ENCODE peak calls at places on chromosomes 6 and 20, in seven cellular contexts. J is CD8-positive, alpha-beta T cell; G is activated naive CD4-positive, alpha-beta T cell treated with anti-CD3 and anti-CD28 coated beads, Interleukin-2, amount 50 U/mL, for 72 hours; L is foreskin fibroblast; M is substantia nigra; T is SW 1271; X is frontal cortex. U is an unnamed sample.

GRCh38 chr20:48535556-48535955 is 292.2 kb downstream of the PREX1 start:
- DNase-seq in J (no peak), G (no peak), L (no peak), M (no peak), T (no peak), X (no peak), U (no peak)

GRCh38 chr6:86706449-86706848 is 230.9 kb upstream of the HTR1E start:
- DNase-seq in J (no peak), G (no peak), L (no peak), M (no peak), T (no peak), X (no peak), U (no peak)

GRCh38 chr20:17610566-17611289 is 40.9 kb downstream of the DSTN start:
- DNase-seq in J (peak; percentile 28), G (peak; percentile 58), L (no peak), M (no peak), T (no peak), X (no peak), U (no peak)

GRCh38 chr6:125871365-125871764 is 80.6 kb downstream of the NCOA7 start:
- DNase-seq in J (no peak), G (no peak), L (no peak), M (no peak), T (no peak), X (no peak), U (peak; percentile 79)

GRCh38 chr6:11876934-11877433 is 98.4 kb upstream of the ADTRP start:
- DNase-seq in J (no peak), G (no peak), L (no peak), M (no peak), T (no peak), X (no peak), U (no peak)

GRCh38 chr20:62195736-62196135 is 12.9 kb downstream of the MTG2 start:
- DNase-seq in J (no peak), G (no peak), L (no peak), M (no peak), T (no peak), X (no peak), U (no peak)

GRCh38 chr6:48825501-48826317 is 637.3 kb downstream of the MMUT start:
- DNase-seq in J (no peak), G (no peak), L (no peak), M (no peak), T (peak; percentile 36), X (no peak), U (no peak)

GRCh38 chr6:45697605-45698004 is 318.1 kb downstream of the CLIC5 start:
- DNase-seq in J (no peak), G (no peak), L (peak; percentile 95), M (no peak), T (no peak), X (no peak), U (no peak)

GRCh38 chr6:167550936-167551633 is 226.2 kb downstream of the TTLL2 start:
- DNase-seq in J (no peak), G (no peak), L (no peak), M (peak; percentile 74), T (no peak), X (peak; percentile 71), U (no peak)

GRCh38 chr6:46170357-46171289 is at the start of gene ENPP5:
- DNase-seq in J (peak; percentile 39), G (peak; percentile 72), L (no peak), M (peak; percentile 91), T (no peak), X (peak; percentile 86), U (peak; percentile 93)

GRCh38 chr6:25774120-25774730 is 19.7 kb downstream of the SLC17A4 start:
- DNase-seq in J (no peak), G (no peak), L (no peak), M (no peak), T (no peak), X (no peak), U (no peak)

GRCh38 chr6:15841937-15842698 is 179.3 kb upstream of the DTNBP1 start:
- DNase-seq in J (no peak), G (no peak), L (no peak), M (no peak), T (no peak), X (no peak), U (no peak)

GRCh38 chr20:11544029-11544678 is 373.5 kb upstream of the BTBD3 start:
- DNase-seq in J (no peak), G (no peak), L (peak; percentile 38), M (no peak), T (peak; percentile 71), X (peak; percentile 40), U (peak; percentile 10)

GRCh38 chr6:48505621-48506020 is 394.6 kb upstream of the PTCHD4 start:
- DNase-seq in J (no peak), G (no peak), L (no peak), M (no peak), T (no peak), X (no peak), U (no peak)

GRCh38 chr6:4351857-4352669 is 216.7 kb upstream of the ECI2 start:
- DNase-seq in J (no peak), G (no peak), L (peak; percentile 84), M (peak; percentile 38), T (peak; percentile 87), X (peak; percentile 59), U (peak; percentile 14)